ENCODE peak calls at places on chromosomes 11 and 22, in ten cellular contexts. R is lower leg skin, C is mucosa of descending colon, X is SK-N-DZ, N is IMR-90, K is endothelial cell, A is EL, H is NCI-H2107, L is heart right ventricle, J is GM06990. M is an unnamed sample.
A peak's percentile ranks its signal among the peaks of the same experiment; 100 is the strongest.

GRCh38 chr22:28950567-28951411 is 67.4 kb downstream of the ZNRF3 start:
- DNase-seq in R (no peak), C (no peak), X (no peak), N (no peak), K (no peak), A (no peak), H (no peak), L (no peak), J (no peak), M (no peak)

GRCh38 chr22:50283821-50284220 is 13.6 kb upstream of the MAPK11 start:
- DNase-seq in R (no peak), C (no peak), X (no peak), N (no peak), K (no peak), A (no peak), H (no peak), L (no peak), J (no peak), M (no peak)

GRCh38 chr11:8796926-8797325 is 114.1 kb upstream of the AKIP1 start:
- DNase-seq in R (no peak), C (no peak), X (no peak), N (no peak), K (no peak), A (no peak), H (no peak), L (no peak), J (no peak), M (no peak)

GRCh38 chr11:80163011-80163410 is 722.2 kb upstream of the TENM4 start:
- DNase-seq in R (no peak), C (no peak), X (no peak), N (peak; percentile 25), K (no peak), A (peak; percentile 82), H (no peak), L (no peak), J (no peak), M (no peak)

GRCh38 chr11:121488641-121489040 is 35.9 kb upstream of the SORL1-AS1 start:
- DNase-seq in R (no peak), C (no peak), X (no peak), N (no peak), K (no peak), A (no peak), H (no peak), L (no peak), J (no peak), M (no peak)

GRCh38 chr22:47808236-47808845 is 1045.9 kb downstream of the TBC1D22A start:
- DNase-seq in R (no peak), C (no peak), X (no peak), N (no peak), K (no peak), A (no peak), H (no peak), L (no peak), J (no peak), M (no peak)

GRCh38 chr11:119320593-119321524 is 3.9 kb upstream of the MCAM start:
- DNase-seq in R (no peak), C (peak; percentile 70), X (peak; percentile 50), N (peak; percentile 65), K (peak; percentile 63), A (peak; percentile 75), H (no peak), L (peak; percentile 80), J (peak; percentile 90), M (peak; percentile 80)

GRCh38 chr11:131744847-131745246 is 374.4 kb downstream of the NTM start:
- DNase-seq in R (no peak), C (no peak), X (no peak), N (peak; percentile 97), K (no peak), A (peak; percentile 78), H (no peak), L (no peak), J (no peak), M (no peak)

GRCh38 chr11:35424157-35424945 is 5.0 kb upstream of the SLC1A2 start:
- DNase-seq in R (no peak), C (no peak), X (no peak), N (peak; percentile 77), K (no peak), A (peak; percentile 30), H (no peak), L (no peak), J (no peak), M (no peak)